ENCODE peak calls at places on chromosomes 4 and X, in five cellular contexts. L is trophoblast cell, U is H9, M is H1, O is neuronal stem cell. Y is an unnamed sample.

GRCh38 chr4:114688063-114688462 is 89.5 kb downstream of the UGT8 start:
- DNase-seq in L (no peak), U (no peak), O (no peak), M (no peak), Y (no peak)

GRCh38 chr4:1419708-1420107 is 13.5 kb upstream of the NKX1-1 start:
- DNase-seq in O (no peak), U (no peak), L (no peak), M (no peak), Y (no peak)

GRCh38 chr4:154936873-154937272 is 155.8 kb downstream of the RBM46 start:
- DNase-seq in U (no peak), L (no peak), M (no peak), O (no peak), Y (no peak)

GRCh38 chr4:28251831-28252230 is 1391.2 kb downstream of the STIM2 start:
- DNase-seq in L (no peak), M (no peak), O (no peak), U (no peak), Y (no peak)

GRCh38 chr4:81807386-81807785 is 335.7 kb upstream of the RASGEF1B start:
- DNase-seq in O (no peak), L (no peak), U (no peak), M (no peak), Y (no peak)

GRCh38 chr4:83552924-83553323 is 17.0 kb downstream of the GPAT3 start:
- DNase-seq in O (no peak), L (no peak), U (no peak), M (no peak), Y (peak)

GRCh38 chrX:51459125-51459524 is 37.3 kb downstream of the NUDT11 start:
- DNase-seq in U (no peak), O (no peak), L (peak), M (no peak), Y (peak)

GRCh38 chr4:156169011-156169410 is 215.3 kb upstream of the CTSO start:
- DNase-seq in M (peak), U (peak), O (peak), L (peak), Y (peak)

GRCh38 chrX:151084454-151084853 is 91.9 kb upstream of the GPR50 start:
- DNase-seq in O (no peak), U (no peak), M (no peak), L (no peak), Y (no peak)

GRCh38 chr4:101230806-101231426 is 116.4 kb downstream of the PPP3CA start:
- DNase-seq in O (no peak), M (no peak), L (no peak), U (no peak), Y (no peak)

GRCh38 chr4:74822603-74823002 is 28.3 kb upstream of the BTC start:
- DNase-seq in L (no peak), U (no peak), O (no peak), M (no peak), Y (no peak)

GRCh38 chr4:40466789-40467188 is 131.7 kb downstream of the CHRNA9 start:
- DNase-seq in L (no peak), M (no peak), O (no peak), U (no peak), Y (no peak)

GRCh38 chr4:87589531-87589930 is 18.8 kb upstream of the DSPP start:
- DNase-seq in U (no peak), M (no peak), L (peak), O (no peak), Y (peak)

GRCh38 chrX:37998586-37999267 is 7.6 kb upstream of the SYTL5 start:
- DNase-seq in L (no peak), M (no peak), U (no peak), O (no peak), Y (peak)

GRCh38 chrX:40719218-40719617 is 16.1 kb downstream of the MED14 start:
- DNase-seq in M (no peak), L (no peak), O (no peak), U (no peak), Y (peak)

GRCh38 chrX:46382595-46382994 is 162.6 kb downstream of the ZNF674 start:
- DNase-seq in L (no peak), M (no peak), U (no peak), O (no peak), Y (no peak)
- H2BK12ac ChIP-seq in L (no peak), M (no peak), U (no peak), O (no peak), Y (no peak)

GRCh38 chr4:126172126-126172525 is 857.4 kb downstream of the FAT4 start:
- DNase-seq in L (no peak), M (no peak), U (no peak), O (no peak), Y (no peak)

GRCh38 chr4:126174627-126175026 is 859.9 kb downstream of the FAT4 start:
- DNase-seq in O (no peak), U (no peak), M (no peak), L (no peak), Y (no peak)
- H2BK12ac ChIP-seq in O (no peak), U (no peak), M (no peak), L (no peak), Y (no peak)

DNA sequence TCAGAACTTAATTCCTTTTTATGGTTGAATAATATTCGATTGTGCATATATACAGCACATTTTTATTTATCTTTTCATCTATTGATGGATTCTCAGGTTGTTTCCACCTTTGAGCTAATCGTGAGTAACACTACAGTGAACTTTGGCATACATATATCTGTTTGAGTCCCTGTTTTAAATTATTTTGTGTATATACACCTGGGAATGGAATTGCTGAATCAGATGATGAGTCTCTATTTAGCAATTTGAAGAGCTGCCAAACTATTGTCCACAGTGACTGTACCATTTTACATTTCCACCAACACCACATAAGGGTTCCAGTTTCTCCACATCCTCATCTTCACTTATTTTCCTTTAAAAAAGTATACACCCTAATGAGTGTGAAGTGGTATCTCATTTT is 166.2 kb upstream of the FGF13 start:
- DNase-seq in U (no peak), L (no peak), O (no peak), M (no peak), Y (no peak)
- H2BK12ac ChIP-seq in U (no peak), L (no peak), O (no peak), M (no peak), Y (no peak)

GRCh38 chrX:96480081-96480480 is 204.6 kb upstream of the DIAPH2 start:
- DNase-seq in U (no peak), M (no peak), O (no peak), L (peak), Y (peak)
- H2BK12ac ChIP-seq in U (no peak), M (no peak), O (no peak), L (no peak), Y (no peak)

DNA sequence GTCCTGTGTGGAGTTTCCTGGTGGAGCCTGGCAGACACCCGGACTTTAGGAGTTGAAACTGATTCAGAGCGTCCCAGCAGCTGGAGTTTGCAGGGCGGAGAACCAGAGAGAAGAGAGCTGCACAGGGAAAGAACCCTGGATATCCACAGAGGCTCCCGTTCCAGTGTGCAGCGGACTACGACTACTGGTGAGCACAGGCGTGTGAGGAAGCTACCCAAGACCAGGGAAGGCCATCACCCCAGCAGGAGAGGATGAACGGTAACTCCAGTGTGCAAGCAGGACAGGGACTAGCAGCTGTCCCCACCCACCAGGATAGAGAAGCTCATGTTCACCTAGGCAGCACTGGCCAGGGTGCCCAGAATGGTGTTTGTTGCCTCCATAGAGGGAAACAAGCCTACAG is 2.3 kb downstream of the LAGE3 start:
- DNase-seq in O (no peak), U (no peak), L (no peak), M (no peak), Y (no peak)
- H2BK12ac ChIP-seq in O (no peak), U (no peak), L (no peak), M (no peak), Y (no peak)

DNA sequence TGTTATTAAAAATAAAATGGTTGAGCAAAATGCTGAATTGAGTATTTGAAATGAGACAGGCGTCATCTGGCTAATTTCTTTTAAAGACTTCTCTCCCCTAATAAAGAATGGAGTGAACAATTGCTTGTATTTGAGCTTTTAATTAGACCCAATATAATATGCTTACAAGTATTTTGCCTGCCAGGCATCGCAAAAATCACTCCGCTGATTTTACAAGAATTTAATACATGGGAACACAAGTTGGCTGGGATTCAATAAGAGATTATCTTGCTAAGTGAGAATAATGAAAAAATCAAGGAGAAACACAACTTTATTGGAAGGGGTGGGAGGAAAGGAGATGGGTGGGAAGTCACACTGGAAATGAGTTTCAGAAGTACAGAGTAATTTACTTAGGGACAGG is 52.3 kb downstream of the KLF3 start:
- DNase-seq in U (no peak), M (no peak), O (no peak), L (no peak), Y (no peak)
- H2BK12ac ChIP-seq in U (no peak), M (no peak), O (no peak), L (no peak), Y (no peak)